ENCODE peak calls at places on chromosomes 7 and 10, in five cellular contexts. Y is heart left ventricle, O is endothelial cell, P is lung, K is RWPE1. N is an unnamed sample.

GRCh38 chr10:69465457-69466157 is 14.3 kb downstream of the TSPAN15 start:
- DNase-seq in Y (no peak), O (no peak), P (no peak), K (no peak), N (no peak)

GRCh38 chr10:50439806-50440205 is 183.9 kb downstream of the SGMS1 start:
- DNase-seq in Y (no peak), O (no peak), P (no peak), K (no peak), N (no peak)

GRCh38 chr10:112689327-112689726 is 242.3 kb downstream of the VTI1A start:
- DNase-seq in Y (no peak), O (peak), P (no peak), K (peak), N (peak)

GRCh38 chr7:55476071-55476803 is 96.1 kb downstream of the VOPP1 start:
- DNase-seq in Y (no peak), O (no peak), P (no peak), K (no peak), N (no peak)

GRCh38 chr10:85105614-85106013 is 777.2 kb downstream of the CCSER2 start:
- DNase-seq in Y (no peak), O (peak), P (no peak), K (no peak), N (peak)

GRCh38 chr10:14478201-14478600 is 147.5 kb upstream of the FRMD4A start:
- DNase-seq in Y (no peak), O (no peak), P (no peak), K (no peak), N (no peak)

GRCh38 chr7:18520450-18521235 is 25.1 kb downstream of the HDAC9 start:
- DNase-seq in Y (no peak), O (no peak), P (no peak), K (peak), N (peak)

GRCh38 chr10:26879744-26880143 is 19.0 kb upstream of the ABI1 start:
- DNase-seq in Y (no peak), O (no peak), P (peak), K (no peak), N (peak)

GRCh38 chr7:132472463-132473120 is 103.7 kb downstream of the PLXNA4 start:
- DNase-seq in Y (peak), O (no peak), P (no peak), K (peak), N (peak)

GRCh38 chr7:30705008-30705407 is 22.8 kb upstream of the CRHR2 start:
- DNase-seq in Y (no peak), O (no peak), P (no peak), K (no peak), N (no peak)

GRCh38 chr10:8403711-8404371 is 349.4 kb downstream of the GATA3 start:
- DNase-seq in Y (no peak), O (peak), P (no peak), K (no peak), N (no peak)

GRCh38 chr10:16967866-16968721 is 150.9 kb upstream of the RSU1 start:
- DNase-seq in Y (peak), O (peak), P (no peak), K (peak), N (peak)

GRCh38 chr10:11023009-11023408 is 5.3 kb downstream of the CELF2 start:
- DNase-seq in Y (no peak), O (no peak), P (no peak), K (no peak), N (no peak)

GRCh38 chr10:118033905-118034304 is 12.8 kb downstream of the RAB11FIP2 start:
- DNase-seq in Y (no peak), O (no peak), P (no peak), K (no peak), N (no peak)

GRCh38 chr7:107122483-107122882 is 46.3 kb upstream of the HBP1 start:
- DNase-seq in Y (no peak), O (no peak), P (no peak), K (no peak), N (peak)

GRCh38 chr7:101859411-101860106 is 42.1 kb downstream of the CUX1 start:
- DNase-seq in Y (no peak), O (no peak), P (no peak), K (no peak), N (no peak)

GRCh38 chr10:88270871-88271713 is 312.0 kb downstream of the RNLS start:
- DNase-seq in Y (no peak), O (no peak), P (no peak), K (peak), N (peak)

GRCh38 chr7:142866361-142867096 is 11.7 kb downstream of the EPHB6 start:
- DNase-seq in Y (no peak), O (peak), P (peak), K (no peak), N (peak)

GRCh38 chr7:31126976-31127375 is 74.9 kb downstream of the ADCYAP1R1 start:
- DNase-seq in Y (no peak), O (no peak), P (no peak), K (no peak), N (peak)

GRCh38 chr7:29794959-29795629 is 11.2 kb upstream of the WIPF3 start:
- DNase-seq in Y (no peak), O (no peak), P (no peak), K (no peak), N (no peak)

GRCh38 chr7:128041203-128041602 is 10.0 kb upstream of the LRRC4 start:
- DNase-seq in Y (no peak), O (no peak), P (no peak), K (peak), N (peak)

GRCh38 chr7:41573881-41574280 is 129.0 kb downstream of the INHBA start:
- DNase-seq in Y (no peak), O (no peak), P (no peak), K (no peak), N (no peak)

GRCh38 chr10:52879181-52879607 is 106.6 kb upstream of the MBL2 start:
- DNase-seq in Y (no peak), O (no peak), P (no peak), K (peak), N (no peak)

GRCh38 chr7:99622596-99622995 is 5.8 kb downstream of the ZSCAN25 start:
- DNase-seq in Y (no peak), O (no peak), P (no peak), K (no peak), N (no peak)

GRCh38 chr10:123136806-123137642 is 1.3 kb downstream of the HMX3 start:
- DNase-seq in Y (no peak), O (peak), P (no peak), K (no peak), N (no peak)

GRCh38 chr10:132011027-132011426 is 29.3 kb upstream of the BNIP3 start:
- DNase-seq in Y (peak), O (no peak), P (no peak), K (no peak), N (no peak)

GRCh38 chr10:34575882-34576281 is 239.2 kb downstream of the PARD3 start:
- DNase-seq in Y (no peak), O (no peak), P (no peak), K (no peak), N (no peak)

GRCh38 chr10:93608421-93608820 is 3.9 kb upstream of the PDE6C start:
- DNase-seq in Y (no peak), O (no peak), P (no peak), K (no peak), N (no peak)

GRCh38 chr10:93614101-93614825 is 1.9 kb downstream of the PDE6C start:
- DNase-seq in Y (no peak), O (no peak), P (no peak), K (no peak), N (no peak)

GRCh38 chr10:93616844-93617360 is 4.6 kb downstream of the PDE6C start:
- DNase-seq in Y (no peak), O (no peak), P (no peak), K (no peak), N (no peak)

GRCh38 chr10:93615576-93615975 is 3.2 kb downstream of the PDE6C start:
- DNase-seq in Y (no peak), O (no peak), P (no peak), K (no peak), N (no peak)

DNA sequence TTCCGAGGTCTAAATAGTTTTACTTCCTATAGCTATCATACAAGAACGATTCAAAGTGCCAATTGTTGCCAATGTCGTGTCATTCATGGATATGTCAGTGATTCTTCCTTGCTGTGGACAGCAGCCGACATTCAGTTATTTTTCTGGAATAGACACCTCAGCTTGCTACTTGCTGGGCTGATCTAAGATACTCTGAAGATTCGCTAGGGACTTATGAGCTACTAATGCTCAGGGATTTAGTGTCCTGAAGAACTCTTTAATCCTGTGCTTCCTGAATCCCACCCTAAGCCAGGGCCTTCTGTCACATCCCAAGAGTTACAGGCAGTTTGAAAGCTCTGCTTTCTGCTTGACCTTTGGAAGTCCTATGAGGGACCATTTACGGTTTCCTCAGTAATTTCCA is at the start of gene PDE6C:
- DNase-seq in Y (no peak), O (no peak), P (no peak), K (no peak), N (no peak)
- TF ChIP-seq CTCF in Y (no peak), O (no peak), P (no peak), K (no peak), N (no peak)

GRCh38 chr10:48926764-48927163 is 12.9 kb downstream of the LRRC18 start:
- DNase-seq in Y (no peak), O (no peak), P (no peak), K (no peak), N (no peak)

GRCh38 chr10:48927198-48927597 is 12.4 kb downstream of the LRRC18 start:
- DNase-seq in Y (no peak), O (no peak), P (no peak), K (no peak), N (no peak)

GRCh38 chr10:48926255-48926654 is 13.4 kb downstream of the LRRC18 start:
- DNase-seq in Y (no peak), O (no peak), P (no peak), K (no peak), N (no peak)

GRCh38 chr10:48923763-48924162 is 15.9 kb downstream of the LRRC18 start:
- DNase-seq in Y (peak), O (no peak), P (no peak), K (no peak), N (no peak)

GRCh38 chr10:48924988-48925387 is 14.7 kb downstream of the LRRC18 start:
- DNase-seq in Y (no peak), O (no peak), P (no peak), K (no peak), N (no peak)
- TF ChIP-seq CTCF in Y (no peak), O (no peak), P (no peak), K (no peak), N (no peak)

GRCh38 chr7:35036361-35037171 is 719 bp downstream of the DPY19L1 start:
- DNase-seq in Y (peak), O (peak), P (peak), K (peak), N (peak)
- TF ChIP-seq CTCF in Y (no peak), O (no peak), P (no peak), K (no peak), N (no peak)

GRCh38 chr10:56095506-56096225 is 265.4 kb downstream of the ZWINT start:
- DNase-seq in Y (no peak), O (no peak), P (no peak), K (no peak), N (no peak)
- TF ChIP-seq CTCF in Y (no peak), O (no peak), P (no peak), K (no peak), N (no peak)

DNA sequence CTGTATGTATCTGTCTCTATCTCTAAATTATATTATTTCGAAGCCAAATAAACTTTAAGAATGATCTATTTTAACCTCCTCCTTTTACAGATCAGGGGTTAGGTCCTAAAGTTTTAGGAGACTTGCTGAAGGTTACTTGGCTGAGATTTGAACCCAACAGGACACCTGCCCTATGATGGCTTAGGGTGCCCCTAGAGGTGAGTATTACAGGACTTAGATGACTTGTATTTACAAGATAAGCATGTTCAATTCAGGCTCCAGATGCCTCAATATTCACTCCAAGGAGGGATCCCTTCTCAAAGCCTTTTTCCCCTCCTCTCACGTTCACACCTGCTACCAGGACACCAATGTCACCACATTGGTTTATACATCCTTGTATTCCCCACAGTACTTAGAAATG is 872.4 kb upstream of the AUTS2 start:
- DNase-seq in Y (no peak), O (no peak), P (no peak), K (no peak), N (no peak)
- TF ChIP-seq CTCF in Y (no peak), O (no peak), P (no peak), K (no peak), N (no peak)